ENCODE peak calls at places on chromosomes 2 and 18, in seven cellular contexts. T is spleen, V is fibroblast of pulmonary artery, N is GM12864, P is cardiac muscle cell, L is fibroblast of mammary gland, J is dorsolateral prefrontal cortex. Z is an unnamed sample.

GRCh38 chr2:96119981-96120720 is 3.8 kb upstream of the ADRA2B start:
- DNase-seq in T (peak), V (no peak), N (no peak), P (no peak), L (no peak), J (no peak), Z (no peak)

GRCh38 chr2:136131961-136132839 is 14.3 kb upstream of the CXCR4 start:
- DNase-seq in T (peak), V (no peak), N (peak), P (no peak), L (no peak), J (no peak), Z (peak)

GRCh38 chr2:216557820-216558219 is 59.2 kb downstream of the RPL37A start:
- DNase-seq in T (no peak), V (no peak), N (no peak), P (no peak), L (no peak), J (no peak), Z (no peak)

GRCh38 chr18:22872894-22873537 is 60.1 kb upstream of the RBBP8 start:
- DNase-seq in T (no peak), V (peak), N (no peak), P (peak), L (no peak), J (no peak), Z (peak)

GRCh38 chr2:153543639-153544071 is 65.1 kb upstream of the RPRM start:
- DNase-seq in T (no peak), V (no peak), N (no peak), P (no peak), L (no peak), J (no peak), Z (peak)

GRCh38 chr18:10205136-10205535 is 249.3 kb upstream of the APCDD1 start:
- DNase-seq in T (no peak), V (no peak), N (no peak), P (peak), L (peak), J (no peak), Z (no peak)

GRCh38 chr18:48946329-48946835 is 4.4 kb downstream of the SMAD7 start:
- DNase-seq in T (no peak), V (peak), N (no peak), P (peak), L (peak), J (no peak), Z (no peak)

GRCh38 chr2:8135051-8135675 is 546.7 kb upstream of the ID2 start:
- DNase-seq in T (no peak), V (no peak), N (no peak), P (no peak), L (no peak), J (no peak), Z (no peak)

GRCh38 chr2:33291278-33292013 is 185.0 kb upstream of the RASGRP3 start:
- DNase-seq in T (no peak), V (peak), N (no peak), P (peak), L (peak), J (no peak), Z (no peak)

GRCh38 chr2:43513216-43513615 is 82.6 kb downstream of the THADA start:
- DNase-seq in T (no peak), V (no peak), N (no peak), P (no peak), L (no peak), J (no peak), Z (peak)

GRCh38 chr2:235644191-235644590 is 150.3 kb downstream of the AGAP1 start:
- DNase-seq in T (no peak), V (no peak), N (no peak), P (no peak), L (peak), J (peak), Z (no peak)

GRCh38 chr2:96156011-96156820 is 11.0 kb upstream of the DUSP2 start:
- DNase-seq in T (peak), V (no peak), N (no peak), P (no peak), L (no peak), J (no peak), Z (peak)

GRCh38 chr2:69163109-69163508 is 150.1 kb downstream of the ANTXR1 start:
- DNase-seq in T (no peak), V (peak), N (no peak), P (peak), L (peak), J (no peak), Z (peak)

GRCh38 chr2:111905990-111906735 is 7.8 kb downstream of the MERTK start:
- DNase-seq in T (no peak), V (no peak), N (no peak), P (no peak), L (no peak), J (peak), Z (peak)

GRCh38 chr2:232292395-232293154 is 86.0 kb upstream of the ALPP start:
- DNase-seq in T (peak), V (peak), N (peak), P (peak), L (peak), J (peak), Z (peak)

GRCh38 chr18:2303517-2304238 is 267.6 kb downstream of the METTL4 start:
- DNase-seq in T (no peak), V (peak), N (no peak), P (peak), L (peak), J (no peak), Z (no peak)

DNA sequence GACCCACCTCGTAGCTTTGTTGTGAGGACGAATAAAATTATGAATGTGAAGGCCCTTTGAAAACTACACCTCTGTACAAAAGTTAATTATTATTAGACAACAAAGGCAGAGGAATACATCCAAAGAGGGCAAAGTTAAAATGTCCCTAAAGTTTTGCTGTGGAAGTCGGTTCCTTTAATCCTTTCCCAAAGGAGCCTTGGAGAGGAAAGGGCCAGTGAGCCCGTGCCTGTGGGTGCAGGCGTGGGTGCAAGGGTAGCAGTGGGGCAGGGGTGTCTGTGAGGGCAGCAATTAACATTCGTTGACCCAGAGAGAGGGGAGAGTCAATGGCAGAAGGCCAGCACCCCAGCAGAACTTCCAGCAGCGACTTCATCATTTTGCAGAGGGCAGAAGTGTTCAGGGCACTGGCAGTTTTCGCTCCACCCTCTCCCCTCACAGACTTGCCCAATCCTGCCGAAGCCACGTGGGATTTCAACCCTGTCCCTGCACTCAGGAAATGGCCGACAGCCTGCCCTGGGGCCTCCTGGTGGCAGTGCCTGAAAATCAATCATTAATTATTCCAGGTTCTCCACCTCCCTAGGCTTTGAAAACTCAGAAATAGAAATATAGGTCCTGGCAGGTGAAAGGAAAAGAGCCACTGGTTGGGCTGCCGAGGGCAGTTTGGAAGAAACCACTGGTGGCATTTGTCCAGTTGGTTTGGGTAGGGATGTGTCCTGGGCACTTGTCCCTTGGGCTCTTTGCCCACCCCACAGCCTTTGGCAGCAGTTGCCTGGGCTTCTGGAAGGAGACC is 4.2 kb upstream of the PAX8 start:
- DNase-seq in T (peak), V (no peak), N (no peak), P (peak), L (no peak), J (peak), Z (no peak)
- TF ChIP-seq CTCF in T (peak), V (peak), N (no peak), P (peak), L (no peak), J (no peak), Z (no peak)

GRCh38 chr2:143081616-143082015 is 47.6 kb upstream of the ARHGAP15 start:
- DNase-seq in T (no peak), V (no peak), N (no peak), P (no peak), L (no peak), J (no peak), Z (no peak)

GRCh38 chr2:143087033-143087432 is 42.2 kb upstream of the ARHGAP15 start:
- DNase-seq in T (no peak), V (no peak), N (no peak), P (no peak), L (peak), J (no peak), Z (no peak)

GRCh38 chr2:143078106-143078505 is 51.1 kb upstream of the ARHGAP15 start:
- DNase-seq in T (no peak), V (no peak), N (no peak), P (no peak), L (no peak), J (no peak), Z (no peak)

GRCh38 chr2:143085125-143085784 is 44.0 kb upstream of the ARHGAP15 start:
- DNase-seq in T (no peak), V (no peak), N (no peak), P (no peak), L (no peak), J (no peak), Z (peak)

GRCh38 chr2:143083636-143084035 is 45.6 kb upstream of the ARHGAP15 start:
- DNase-seq in T (no peak), V (peak), N (peak), P (peak), L (peak), J (no peak), Z (no peak)
- H3K4me3 ChIP-seq in T (no peak), V (peak), N (no peak), P (no peak), L (no peak), J (no peak), Z (no peak)

GRCh38 chr2:130344578-130344977 is 1.9 kb downstream of the IMP4 start:
- DNase-seq in T (no peak), V (no peak), N (no peak), P (no peak), L (no peak), J (no peak), Z (no peak)

GRCh38 chr2:130341562-130342019 is 1.1 kb upstream of the IMP4 start:
- DNase-seq in T (no peak), V (no peak), N (no peak), P (no peak), L (peak), J (no peak), Z (peak)

GRCh38 chr2:130345091-130345490 is 2.4 kb downstream of the IMP4 start:
- DNase-seq in T (no peak), V (no peak), N (no peak), P (no peak), L (no peak), J (no peak), Z (no peak)

GRCh38 chr2:130342020-130342532 is 621 bp upstream of the IMP4 start:
- DNase-seq in T (peak), V (peak), N (peak), P (peak), L (peak), J (peak), Z (peak)

GRCh38 chr2:130342533-130343275 is at the start of gene IMP4:
- DNase-seq in T (peak), V (peak), N (peak), P (peak), L (peak), J (peak), Z (peak)
- TF ChIP-seq CTCF in T (no peak), V (peak), N (no peak), P (peak), L (no peak), J (peak), Z (peak)

GRCh38 chr2:168910330-168910729 is 9.2 kb downstream of the G6PC2 start:
- DNase-seq in T (no peak), V (no peak), N (no peak), P (no peak), L (no peak), J (no peak), Z (no peak)

GRCh38 chr2:168913171-168913484 is 12.0 kb downstream of the G6PC2 start:
- DNase-seq in T (no peak), V (no peak), N (no peak), P (no peak), L (no peak), J (no peak), Z (no peak)

GRCh38 chr2:168915433-168916328 is 14.6 kb downstream of the G6PC2 start:
- DNase-seq in T (no peak), V (no peak), N (no peak), P (no peak), L (no peak), J (peak), Z (no peak)

GRCh38 chr2:168913495-168913894 is 12.4 kb downstream of the G6PC2 start:
- DNase-seq in T (no peak), V (no peak), N (no peak), P (no peak), L (no peak), J (no peak), Z (no peak)

GRCh38 chr2:168912466-168913170 is 11.5 kb downstream of the G6PC2 start:
- DNase-seq in T (no peak), V (peak), N (no peak), P (peak), L (peak), J (peak), Z (no peak)
- H3K4me3 ChIP-seq in T (no peak), V (peak), N (no peak), P (no peak), L (peak), J (peak), Z (no peak)

DNA sequence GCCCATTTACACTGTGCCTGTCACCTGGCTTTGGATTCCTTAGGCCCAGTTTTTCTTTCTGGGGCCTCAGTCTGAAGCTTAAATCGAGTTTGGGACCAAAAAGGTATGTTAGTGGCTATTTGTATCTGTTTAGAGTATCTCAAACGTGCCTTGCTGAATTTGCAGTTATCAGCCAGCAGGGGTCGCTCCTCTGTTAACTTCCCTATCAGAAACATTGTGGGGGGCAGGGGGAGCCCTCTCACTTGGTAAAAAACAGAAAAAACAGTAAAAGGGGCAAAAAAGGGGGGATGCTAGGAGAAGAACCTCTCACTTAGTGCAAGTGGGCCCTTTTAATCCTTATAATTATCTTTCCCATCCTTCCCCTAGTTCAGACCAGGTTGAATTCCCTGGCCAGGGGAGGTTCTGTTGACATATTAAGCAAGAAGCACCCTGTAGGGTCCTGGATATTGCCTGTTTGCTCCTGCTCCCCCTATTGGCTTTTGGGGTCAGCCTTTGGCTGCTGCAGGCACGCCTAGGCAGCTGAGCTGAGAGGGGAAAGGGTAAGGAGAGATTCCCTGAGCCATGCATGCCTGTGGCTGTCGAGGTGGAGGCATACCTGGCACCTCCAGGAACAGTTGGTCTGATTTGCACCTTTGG is 8.8 kb upstream of the IFIH1 start:
- DNase-seq in T (no peak), V (no peak), N (no peak), P (no peak), L (peak), J (no peak), Z (no peak)
- TF ChIP-seq CTCF in T (peak), V (peak), N (peak), P (peak), L (peak), J (peak), Z (peak)

DNA sequence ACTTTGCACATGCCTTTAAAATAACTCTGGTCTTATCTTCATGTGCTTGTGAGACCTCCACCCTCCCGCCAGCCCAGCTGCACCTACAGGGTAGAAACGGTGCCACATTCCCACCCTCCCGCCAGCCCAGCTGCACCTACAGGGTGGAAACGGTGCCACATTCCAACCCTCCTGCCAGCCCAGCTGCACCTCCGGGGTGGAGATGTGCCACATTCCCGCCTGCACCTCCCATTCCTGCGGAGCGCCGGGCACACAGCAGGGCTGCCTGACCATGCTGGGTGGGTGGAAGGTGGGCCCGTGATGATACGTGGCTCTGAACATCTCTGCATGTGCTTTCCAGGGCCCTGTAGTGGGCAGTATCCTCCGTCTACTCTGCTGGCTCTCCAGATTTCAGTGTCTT is 243.7 kb upstream of the PXDN start:
- DNase-seq in T (no peak), V (no peak), N (no peak), P (no peak), L (no peak), J (no peak), Z (no peak)
- H3K4me3 ChIP-seq in T (no peak), V (no peak), N (no peak), P (no peak), L (no peak), J (no peak), Z (no peak)

Z was measured in GM12865.